ENCODE peak calls at places on chromosomes 1 and 21, in eight cellular contexts. One of them, this sample, is unnamed.

GRCh38 chr1:230394134-230394533 is 32.0 kb downstream of the PGBD5 start:
- DNase-seq in psoas muscle: no peak
- DNase-seq in iris pigment epithelial cell: no peak
- DNase-seq in cerebellar cortex: no peak
- DNase-seq in GM23248: no peak
- DNase-seq in RPMI7951: no peak
- DNase-seq in substantia nigra: no peak
- DNase-seq in aorta: no peak
- DNase-seq in this sample: no peak

GRCh38 chr21:38037416-38037815 is 121.2 kb upstream of the KCNJ6 start:
- DNase-seq in GM23248: no peak
- DNase-seq in substantia nigra: no peak
- DNase-seq in RPMI7951: no peak
- DNase-seq in iris pigment epithelial cell: peak; percentile 4
- DNase-seq in aorta: no peak
- DNase-seq in cerebellar cortex: no peak
- DNase-seq in psoas muscle: no peak
- DNase-seq in this sample: no peak

GRCh38 chr1:29124366-29125236 is 898 bp upstream of the TMEM200B start:
- DNase-seq in cerebellar cortex: peak; percentile 53
- DNase-seq in iris pigment epithelial cell: peak; percentile 72
- DNase-seq in psoas muscle: peak; percentile 86
- DNase-seq in GM23248: peak; percentile 90
- DNase-seq in aorta: peak; percentile 89
- DNase-seq in RPMI7951: peak; percentile 70
- DNase-seq in substantia nigra: no peak
- DNase-seq in this sample: peak; percentile 22

GRCh38 chr1:228379165-228379460 is 27.5 kb downstream of the TRIM11 start:
- DNase-seq in iris pigment epithelial cell: peak; percentile 14
- DNase-seq in substantia nigra: no peak
- DNase-seq in RPMI7951: no peak
- DNase-seq in cerebellar cortex: peak; percentile 22
- DNase-seq in psoas muscle: peak; percentile 68
- DNase-seq in GM23248: peak; percentile 63
- DNase-seq in aorta: peak; percentile 64
- DNase-seq in this sample: no peak

GRCh38 chr1:153752561-153753195 is 22.5 kb upstream of the SLC27A3 start:
- DNase-seq in cerebellar cortex: no peak
- DNase-seq in aorta: peak; percentile 84
- DNase-seq in substantia nigra: no peak
- DNase-seq in RPMI7951: no peak
- DNase-seq in iris pigment epithelial cell: peak; percentile 81
- DNase-seq in psoas muscle: no peak
- DNase-seq in GM23248: peak; percentile 84
- DNase-seq in this sample: peak; percentile 42

GRCh38 chr1:168894397-168894796 is 165.4 kb upstream of the DPT start:
- DNase-seq in cerebellar cortex: no peak
- DNase-seq in GM23248: peak; percentile 13
- DNase-seq in psoas muscle: no peak
- DNase-seq in aorta: no peak
- DNase-seq in substantia nigra: no peak
- DNase-seq in iris pigment epithelial cell: no peak
- DNase-seq in RPMI7951: no peak
- DNase-seq in this sample: no peak

GRCh38 chr1:246897302-246897701 is 34.4 kb downstream of the AHCTF1 start:
- DNase-seq in GM23248: no peak
- DNase-seq in cerebellar cortex: no peak
- DNase-seq in aorta: no peak
- DNase-seq in iris pigment epithelial cell: no peak
- DNase-seq in RPMI7951: no peak
- DNase-seq in psoas muscle: no peak
- DNase-seq in substantia nigra: no peak
- DNase-seq in this sample: no peak

GRCh38 chr1:156493154-156493631 is 7.4 kb downstream of the MEF2D start:
- DNase-seq in iris pigment epithelial cell: no peak
- DNase-seq in GM23248: peak; percentile 29
- DNase-seq in RPMI7951: no peak
- DNase-seq in substantia nigra: no peak
- DNase-seq in psoas muscle: peak; percentile 89
- DNase-seq in aorta: peak; percentile 46
- DNase-seq in cerebellar cortex: peak; percentile 97
- DNase-seq in this sample: peak; percentile 97

GRCh38 chr1:33292726-33293340 is 28.1 kb downstream of the A3GALT2 start:
- DNase-seq in aorta: peak; percentile 42
- DNase-seq in GM23248: no peak
- DNase-seq in cerebellar cortex: no peak
- DNase-seq in iris pigment epithelial cell: no peak
- DNase-seq in RPMI7951: no peak
- DNase-seq in psoas muscle: no peak
- DNase-seq in substantia nigra: no peak
- DNase-seq in this sample: peak; percentile 6

GRCh38 chr1:201546093-201546492 is 7.2 kb downstream of the NAV1 start:
- DNase-seq in iris pigment epithelial cell: no peak
- DNase-seq in GM23248: no peak
- DNase-seq in psoas muscle: no peak
- DNase-seq in RPMI7951: no peak
- DNase-seq in cerebellar cortex: no peak
- DNase-seq in aorta: no peak
- DNase-seq in substantia nigra: no peak
- DNase-seq in this sample: no peak

GRCh38 chr1:7230121-7230895 is 445.1 kb downstream of the CAMTA1 start:
- DNase-seq in psoas muscle: no peak
- DNase-seq in cerebellar cortex: peak; percentile 22
- DNase-seq in aorta: no peak
- DNase-seq in iris pigment epithelial cell: no peak
- DNase-seq in RPMI7951: no peak
- DNase-seq in substantia nigra: no peak
- DNase-seq in GM23248: no peak
- DNase-seq in this sample: no peak

GRCh38 chr21:21712761-21713558 is 714.8 kb downstream of the NCAM2 start:
- DNase-seq in psoas muscle: no peak
- DNase-seq in aorta: no peak
- DNase-seq in RPMI7951: peak; percentile 45
- DNase-seq in substantia nigra: no peak
- DNase-seq in iris pigment epithelial cell: peak; percentile 57
- DNase-seq in cerebellar cortex: no peak
- DNase-seq in GM23248: peak; percentile 65
- DNase-seq in this sample: no peak

GRCh38 chr1:176559474-176560390 is 96.8 kb downstream of the PAPPA2 start:
- DNase-seq in RPMI7951: peak; percentile 42
- DNase-seq in substantia nigra: peak; percentile 3
- DNase-seq in cerebellar cortex: peak; percentile 78
- DNase-seq in aorta: peak; percentile 54
- DNase-seq in GM23248: peak; percentile 86
- DNase-seq in psoas muscle: no peak
- DNase-seq in iris pigment epithelial cell: peak; percentile 41
- DNase-seq in this sample: peak; percentile 41

GRCh38 chr1:245575710-245576109 is 420.9 kb downstream of the KIF26B start:
- DNase-seq in GM23248: peak; percentile 64
- DNase-seq in substantia nigra: no peak
- DNase-seq in aorta: no peak
- DNase-seq in psoas muscle: no peak
- DNase-seq in iris pigment epithelial cell: peak; percentile 55
- DNase-seq in cerebellar cortex: no peak
- DNase-seq in RPMI7951: no peak
- DNase-seq in this sample: no peak

GRCh38 chr1:220274122-220274855 is 2.0 kb upstream of the RAB3GAP2 start:
- DNase-seq in aorta: no peak
- DNase-seq in RPMI7951: peak; percentile 24
- DNase-seq in cerebellar cortex: no peak
- DNase-seq in iris pigment epithelial cell: peak; percentile 74
- DNase-seq in psoas muscle: no peak
- DNase-seq in substantia nigra: no peak
- DNase-seq in GM23248: peak; percentile 34
- DNase-seq in this sample: no peak

GRCh38 chr1:12426030-12426429 is 192.0 kb downstream of the DHRS3 start:
- DNase-seq in iris pigment epithelial cell: peak; percentile 55
- DNase-seq in GM23248: peak; percentile 68
- DNase-seq in psoas muscle: no peak
- DNase-seq in substantia nigra: no peak
- DNase-seq in aorta: peak; percentile 53
- DNase-seq in RPMI7951: no peak
- DNase-seq in cerebellar cortex: no peak
- DNase-seq in this sample: no peak

GRCh38 chr1:16904560-16905111 is 8.9 kb downstream of the RNU1-2 start:
- DNase-seq in RPMI7951: peak; percentile 98
- DNase-seq in cerebellar cortex: peak; percentile 100
- DNase-seq in psoas muscle: peak; percentile 99
- DNase-seq in GM23248: peak; percentile 100
- DNase-seq in substantia nigra: peak; percentile 100
- DNase-seq in iris pigment epithelial cell: peak; percentile 99
- DNase-seq in aorta: peak; percentile 98
- DNase-seq in this sample: peak; percentile 100

GRCh38 chr1:18676431-18676830 is 45.8 kb downstream of the PAX7 start:
- DNase-seq in GM23248: no peak
- DNase-seq in RPMI7951: no peak
- DNase-seq in psoas muscle: no peak
- DNase-seq in aorta: no peak
- DNase-seq in cerebellar cortex: no peak
- DNase-seq in iris pigment epithelial cell: no peak
- DNase-seq in substantia nigra: no peak
- DNase-seq in this sample: no peak

GRCh38 chr21:43681650-43682049 is 22.3 kb downstream of the RRP1B start:
- DNase-seq in GM23248: no peak
- DNase-seq in psoas muscle: no peak
- DNase-seq in iris pigment epithelial cell: no peak
- DNase-seq in aorta: no peak
- DNase-seq in substantia nigra: no peak
- DNase-seq in RPMI7951: no peak
- DNase-seq in cerebellar cortex: no peak
- DNase-seq in this sample: no peak

This sample was measured in gastrocnemius medialis.